ENCODE peak calls at places on chromosome 16, in four cellular contexts. V, U, M and S are unnamed samples.

GRCh38 chr16:27096375-27096774 is 29.6 kb downstream of the C16orf82 start:
- DNase-seq in V (no peak), U (no peak), M (no peak), S (no peak)

GRCh38 chr16:66434619-66435430 is 7.7 kb downstream of the BEAN1 start:
- DNase-seq in V (no peak), U (no peak), M (no peak), S (no peak)

GRCh38 chr16:67481561-67482259 is 753 bp upstream of the ATP6V0D1 start:
- DNase-seq in V (peak; percentile 48), U (peak; percentile 52), M (peak; percentile 57), S (no peak)

GRCh38 chr16:56246051-56246817 is 54.9 kb downstream of the GNAO1 start:
- DNase-seq in V (peak; percentile 31), U (no peak), M (peak; percentile 9), S (peak; percentile 85)

GRCh38 chr16:72409428-72409827 is 237.5 kb upstream of the PMFBP1 start:
- DNase-seq in V (no peak), U (no peak), M (no peak), S (no peak)

GRCh38 chr16:68385371-68385770 is 62.9 kb downstream of the SMPD3 start:
- DNase-seq in V (no peak), U (no peak), M (no peak), S (no peak)

GRCh38 chr16:47375423-47375822 is 85.4 kb downstream of the ITFG1 start:
- DNase-seq in V (no peak), U (no peak), M (no peak), S (no peak)

GRCh38 chr16:11392041-11392581 is 46.9 kb downstream of the RMI2 start:
- DNase-seq in V (peak; percentile 4), U (no peak), M (no peak), S (no peak)

DNA sequence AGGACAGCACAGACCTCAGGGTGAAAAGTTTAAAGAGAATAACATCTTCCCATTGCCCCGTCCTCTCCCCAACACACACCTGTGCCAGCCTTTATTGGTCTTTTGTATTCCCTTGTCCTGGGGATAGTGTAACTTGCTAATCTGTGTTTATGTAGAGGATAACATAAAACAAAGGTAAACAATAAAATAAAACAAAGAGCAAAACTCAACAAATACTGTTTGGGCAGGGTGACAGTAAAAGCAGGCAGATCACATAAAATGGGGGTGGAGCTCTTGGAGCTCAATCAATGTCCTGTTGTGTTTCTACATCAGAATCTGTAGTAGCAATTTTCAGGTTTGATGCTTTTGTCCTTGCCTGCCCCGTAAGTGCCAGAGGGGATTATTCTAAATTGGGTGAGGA is 1939.7 kb downstream of the TP53TG3F start:
- DNase-seq in V (no peak), U (no peak), M (no peak), S (no peak)
- H3K36me3 ChIP-seq in V (no peaks in the 10 kb centered on the region), U (no peaks in the 10 kb centered on the region), M (no peaks in the 10 kb centered on the region), S (no peaks in the 10 kb centered on the region)

GRCh38 chr16:3098459-3099394 is at the start of gene ZSCAN10:
- DNase-seq in V (no peak), U (no peak), M (no peak), S (no peak)
- TF ChIP-seq CTCF in V (no peak), U (no peak), M (no peak), S (no peak)

DNA sequence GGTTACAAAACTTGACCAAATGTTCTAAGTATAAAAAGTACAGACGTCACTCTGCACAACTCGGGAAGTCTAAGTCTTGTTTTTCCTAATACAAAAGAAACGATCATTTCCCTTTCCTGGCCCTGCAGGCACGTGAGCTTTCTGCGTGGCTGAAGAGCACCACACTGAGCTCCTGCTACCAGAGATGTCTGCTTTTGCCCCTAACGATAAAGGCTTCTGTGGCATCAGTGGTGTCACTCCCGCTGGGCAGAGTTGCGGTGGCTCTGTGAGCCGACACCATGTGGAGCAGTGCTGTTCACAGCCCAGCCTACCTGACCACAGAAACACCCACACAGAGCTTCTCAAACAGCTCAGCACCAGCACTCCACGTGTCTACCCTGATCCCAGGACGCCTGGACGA is 20.5 kb downstream of the EMC8 start:
- DNase-seq in V (no peak), U (no peak), M (no peak), S (no peak)
- H3K4me3 ChIP-seq in V (no peak overlapping the region), U (no peak overlapping the region), M (no peak overlapping the region), S (no peak overlapping the region)

GRCh38 chr16:3408561-3409197 is 7.7 kb downstream of the ZNF174 start:
- DNase-seq in V (no peak), U (no peak), M (no peak), S (no peak)
- H3K36me3 ChIP-seq in V (peaks cover 24% of the 10 kb centered on the region), U (peaks cover 63% of the 10 kb centered on the region), M (peaks cover 13% of the 10 kb centered on the region), S (peaks cover 11% of the 10 kb centered on the region)

GRCh38 chr16:86050591-86051375 is 151.8 kb downstream of the IRF8 start:
- DNase-seq in V (no peak), U (no peak), M (no peak), S (no peak)

GRCh38 chr16:86049641-86050040 is 150.7 kb downstream of the IRF8 start:
- DNase-seq in V (no peak), U (no peak), M (no peak), S (no peak)

GRCh38 chr16:86048882-86049585 is 150.1 kb downstream of the IRF8 start:
- DNase-seq in V (no peak), U (no peak), M (no peak), S (no peak)

GRCh38 chr16:86051376-86052114 is 152.6 kb downstream of the IRF8 start:
- DNase-seq in V (peak; percentile 32), U (no peak), M (no peak), S (no peak)

GRCh38 chr16:86050111-86050510 is 151.1 kb downstream of the IRF8 start:
- DNase-seq in V (no peak), U (no peak), M (no peak), S (no peak)
- TF ChIP-seq CTCF in V (no peak), U (no peak), M (no peak), S (no peak)

DNA sequence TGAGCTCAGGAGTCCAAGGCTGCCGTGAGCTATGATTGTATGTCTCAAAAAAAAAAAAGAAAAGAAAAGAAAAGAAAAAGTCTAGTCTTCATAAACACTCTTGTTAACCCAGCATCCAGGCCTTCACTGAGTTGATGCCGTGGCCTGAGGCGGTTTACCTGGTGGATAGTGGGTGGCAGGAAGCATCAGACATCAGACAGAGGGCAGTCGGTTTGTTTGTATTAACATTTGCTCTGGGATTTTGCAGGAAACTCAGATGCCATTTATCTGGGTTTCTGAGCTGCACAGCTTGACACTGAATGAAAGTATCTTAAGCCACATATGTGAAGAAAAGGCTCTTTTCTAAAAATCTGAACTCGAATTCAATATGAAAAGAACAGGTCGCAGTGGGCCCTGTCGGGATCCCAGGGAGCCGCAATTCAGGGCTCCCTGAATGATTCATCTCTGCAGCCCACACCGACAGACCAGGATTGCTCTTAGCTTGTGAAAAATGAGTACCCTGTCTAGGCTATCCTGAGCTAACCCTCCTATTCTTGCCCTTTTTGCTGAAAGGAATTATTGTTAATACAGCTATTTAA is 1.1 kb upstream of the DBNDD1 start:
- DNase-seq in V (no peak), U (no peak), M (peak; percentile 59), S (no peak)
- H3K4me3 ChIP-seq in V (peak overlapping the region; percentile 97), U (peak overlapping the region; percentile 59), M (peak overlapping the region; percentile 47), S (peak overlapping the region; percentile 64)

GRCh38 chr16:3739636-3740035 is 22.3 kb upstream of the TRAP1 start:
- DNase-seq in V (no peak), U (no peak), M (no peak), S (no peak)

GRCh38 chr16:3738128-3738527 is 20.8 kb upstream of the TRAP1 start:
- DNase-seq in V (no peak), U (no peak), M (no peak), S (no peak)

GRCh38 chr16:3740186-3740585 is 22.9 kb upstream of the TRAP1 start:
- DNase-seq in V (no peak), U (no peak), M (no peak), S (no peak)

GRCh38 chr16:3738541-3738940 is 21.2 kb upstream of the TRAP1 start:
- DNase-seq in V (no peak), U (no peak), M (no peak), S (no peak)

GRCh38 chr16:3740934-3741333 is 23.6 kb upstream of the TRAP1 start:
- DNase-seq in V (no peak), U (no peak), M (no peak), S (no peak)
- H3K36me3 ChIP-seq in V (no peaks in the 10 kb centered on the region), U (peaks cover 82% of the 10 kb centered on the region), M (peaks cover 51% of the 10 kb centered on the region), S (peaks cover 3% of the 10 kb centered on the region)

GRCh38 chr16:54813778-54814177 is 116.9 kb upstream of the IRX5 start:
- DNase-seq in V (no peak), U (no peak), M (no peak), S (no peak)

GRCh38 chr16:54808890-54809289 is 121.8 kb upstream of the IRX5 start:
- DNase-seq in V (no peak), U (no peak), M (no peak), S (no peak)

GRCh38 chr16:54815177-54815576 is 115.5 kb upstream of the IRX5 start:
- DNase-seq in V (no peak), U (peak; percentile 10), M (no peak), S (no peak)

GRCh38 chr16:54816471-54816870 is 114.2 kb upstream of the IRX5 start:
- DNase-seq in V (no peak), U (no peak), M (no peak), S (no peak)

DNA sequence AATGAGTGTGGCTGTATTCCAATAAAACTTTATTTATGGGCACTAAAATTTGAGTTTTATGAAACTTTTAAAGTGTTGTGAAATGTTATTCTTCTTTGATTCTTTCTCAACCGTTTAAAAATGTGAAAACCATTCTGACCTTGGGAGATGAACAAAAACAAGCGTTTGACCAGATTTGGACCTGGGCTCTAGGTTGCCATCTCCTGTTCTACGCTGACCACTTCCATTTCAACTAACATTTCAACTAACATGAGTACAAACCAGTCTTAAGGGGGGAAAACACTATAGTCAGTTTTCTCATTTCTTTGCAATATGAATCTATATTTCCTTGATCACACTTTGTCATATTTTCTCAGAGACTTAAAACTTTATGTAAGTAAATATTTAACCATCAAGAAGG is 118.4 kb upstream of the IRX5 start:
- DNase-seq in V (no peak), U (no peak), M (no peak), S (no peak)
- TF ChIP-seq CTCF in V (peak; percentile 25), U (peak; percentile 57), M (no peak), S (no peak)

DNA sequence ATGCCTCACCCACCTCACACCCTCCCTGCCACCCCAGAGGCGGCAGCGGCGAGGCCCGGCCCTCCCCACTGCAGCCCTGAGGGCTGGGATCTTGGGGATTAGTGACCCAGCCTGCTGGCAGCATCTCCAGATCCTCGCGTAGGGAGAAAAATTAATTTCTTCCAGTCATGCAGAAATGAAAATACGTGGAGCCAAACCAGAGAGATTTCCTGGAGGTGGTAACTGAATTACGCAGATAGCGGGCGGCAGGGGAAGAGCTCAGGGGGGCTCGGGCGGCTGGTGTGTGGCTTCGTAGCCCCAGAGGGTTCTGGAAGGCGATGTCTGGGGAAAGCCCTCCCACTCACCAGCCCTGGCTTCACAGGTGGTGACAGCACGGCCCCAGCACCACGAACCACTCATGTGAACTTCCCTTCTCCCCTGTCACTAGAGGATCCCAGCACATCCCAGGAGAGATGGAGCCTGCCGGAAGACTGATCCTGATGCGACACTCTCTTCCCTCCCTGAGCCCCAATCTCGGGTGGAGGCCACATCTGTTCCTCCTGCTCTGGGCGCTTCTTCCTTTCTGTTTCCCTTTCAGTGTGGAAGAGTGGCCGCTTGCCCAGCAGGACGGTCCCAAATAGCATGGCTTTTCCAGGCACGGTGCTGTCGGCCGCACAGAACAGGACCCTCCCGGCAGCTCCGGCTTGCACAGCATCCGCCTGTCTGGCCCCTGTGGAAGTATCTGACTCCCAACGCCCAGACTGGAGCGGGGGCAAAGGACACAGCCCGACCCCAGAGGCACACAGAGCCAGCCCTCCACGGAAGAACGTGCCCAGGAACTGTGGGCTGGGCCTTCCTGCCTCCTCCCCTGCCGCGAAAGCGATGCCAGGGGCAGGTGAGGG is 37.8 kb downstream of the CBFA2T3 start:
- DNase-seq in V (no peak), U (peak; percentile 74), M (no peak), S (no peak)
- H3K4me3 ChIP-seq in V (no peak overlapping the region), U (peak overlapping the region; percentile 65), M (no peak overlapping the region), S (no peak overlapping the region)